ENCODE peak calls at places on chromosomes 1 and 21, in five cellular contexts. L, B, S, T and M are unnamed samples.

GRCh38 chr1:112341986-112342385 is 54.0 kb upstream of the CTTNBP2NL start:
- DNase-seq in L (no peak), B (no peak), S (no peak), T (no peak), M (no peak)

GRCh38 chr1:61782771-61783170 is 40.5 kb downstream of the PATJ start:
- DNase-seq in L (peak), B (no peak), S (no peak), T (no peak), M (peak)

GRCh38 chr1:237799762-237800474 is 90.8 kb downstream of the ZP4 start:
- DNase-seq in L (peak), B (no peak), S (peak), T (peak), M (peak)

GRCh38 chr1:244451539-244451950 is at the start of gene ADSS2:
- DNase-seq in L (no peak), B (no peak), S (no peak), T (no peak), M (no peak)

GRCh38 chr1:7046891-7047290 is 261.6 kb downstream of the CAMTA1 start:
- DNase-seq in L (no peak), B (no peak), S (no peak), T (no peak), M (no peak)

GRCh38 chr21:42597487-42598158 is 55.8 kb upstream of the PDE9A start:
- DNase-seq in L (no peak), B (no peak), S (no peak), T (no peak), M (peak)

GRCh38 chr1:18721776-18722175 is 91.1 kb downstream of the PAX7 start:
- DNase-seq in L (no peak), B (no peak), S (no peak), T (no peak), M (no peak)

GRCh38 chr1:215282557-215282956 is 200.0 kb downstream of the KCNK2 start:
- DNase-seq in L (no peak), B (no peak), S (no peak), T (no peak), M (no peak)

GRCh38 chr1:164720329-164721036 is 161.5 kb downstream of the PBX1 start:
- DNase-seq in L (peak), B (no peak), S (no peak), T (no peak), M (no peak)

GRCh38 chr1:219702551-219703215 is 89.8 kb upstream of the ZC3H11B start:
- DNase-seq in L (no peak), B (no peak), S (no peak), T (no peak), M (no peak)

GRCh38 chr21:35559128-35559831 is 501.0 kb downstream of the SETD4 start:
- DNase-seq in L (peak), B (no peak), S (no peak), T (no peak), M (no peak)

GRCh38 chr1:234125283-234125682 is 220.8 kb downstream of the SLC35F3 start:
- DNase-seq in L (peak), B (no peak), S (peak), T (peak), M (no peak)

GRCh38 chr1:47280142-47280541 is 33.8 kb downstream of the STIL start:
- DNase-seq in L (no peak), B (no peak), S (no peak), T (no peak), M (no peak)

GRCh38 chr1:116667577-116668105 is at the start of gene IGSF3:
- DNase-seq in L (peak), B (no peak), S (no peak), T (no peak), M (no peak)

GRCh38 chr1:2554621-2555387 is 1.4 kb upstream of the TNFRSF14 start:
- DNase-seq in L (peak), B (no peak), S (no peak), T (no peak), M (no peak)

GRCh38 chr1:59384443-59384842 is 87.5 kb downstream of the FGGY start:
- DNase-seq in L (no peak), B (no peak), S (no peak), T (no peak), M (no peak)

GRCh38 chr21:41766051-41766882 is 585 bp downstream of the RIPK4 start:
- DNase-seq in L (no peak), B (no peak), S (no peak), T (no peak), M (no peak)

GRCh38 chr1:185735667-185736105 is 1.5 kb downstream of the HMCN1 start:
- DNase-seq in L (no peak), B (no peak), S (no peak), T (no peak), M (no peak)

GRCh38 chr21:15557925-15558324 is 171.9 kb upstream of the USP25 start:
- DNase-seq in L (peak), B (no peak), S (no peak), T (peak), M (no peak)

GRCh38 chr1:153465728-153466625 is 5.5 kb upstream of the S100A7 start:
- DNase-seq in L (peak), B (peak), S (peak), T (peak), M (no peak)

GRCh38 chr1:22780696-22781095 is 70.1 kb downstream of the EPHB2 start:
- DNase-seq in L (peak), B (peak), S (no peak), T (no peak), M (no peak)

GRCh38 chr1:156772222-156772621 is 4.9 kb downstream of the PRCC start:
- DNase-seq in L (no peak), B (no peak), S (no peak), T (no peak), M (no peak)
- H3K27ac ChIP-seq in L (peak), B (no peak), S (no peak), T (no peak), M (no peak)

DNA sequence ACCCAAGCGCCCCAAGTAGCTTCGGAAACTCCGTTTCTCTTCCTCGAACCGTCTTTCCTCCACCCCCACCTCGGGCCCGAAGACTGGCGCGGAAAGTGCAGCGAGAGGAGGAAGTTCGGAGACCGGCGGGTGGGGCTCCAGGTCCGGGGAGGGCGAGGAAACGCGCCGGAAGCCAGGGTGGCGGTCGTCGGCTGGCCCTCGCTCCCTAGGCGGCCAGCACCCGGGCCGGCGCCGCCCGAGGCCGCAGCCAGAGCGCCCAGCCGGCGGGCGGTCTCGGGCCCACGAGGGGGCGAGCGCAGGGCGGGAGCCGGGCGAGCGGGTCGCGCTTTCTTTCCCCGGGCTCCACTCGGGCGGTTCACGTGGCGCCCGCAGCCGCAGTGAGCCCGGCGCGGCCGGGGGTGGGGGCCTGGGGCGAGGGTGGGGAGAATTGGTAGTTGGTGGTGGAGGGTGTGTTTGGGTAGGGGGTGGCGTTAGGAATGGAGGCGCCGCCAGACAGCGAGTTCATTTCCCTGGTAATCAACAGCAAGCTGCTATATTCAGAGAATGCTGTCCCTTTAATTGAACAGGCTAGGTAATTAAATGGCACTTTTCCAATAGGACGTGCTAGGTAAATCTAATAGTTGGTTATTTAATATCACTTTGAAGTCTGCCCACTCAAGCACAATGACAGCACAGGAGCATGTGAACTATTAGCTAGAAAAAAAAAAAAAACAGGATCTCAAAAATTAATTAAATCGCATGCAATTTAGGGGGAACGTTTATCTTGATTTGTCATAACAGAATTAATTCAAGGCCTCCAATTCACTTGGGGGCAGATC is 6.7 kb downstream of the LMO4 start:
- DNase-seq in L (peak), B (no peak), S (no peak), T (peak), M (no peak)
- TF ChIP-seq JUND in L (no peak), B (no peak), S (no peak), T (no peak), M (no peak)

GRCh38 chr1:162138107-162138506 is 68.6 kb downstream of the NOS1AP start:
- DNase-seq in L (no peak), B (no peak), S (no peak), T (no peak), M (no peak)
- TF ChIP-seq SRF in L (no peak), B (no peak), S (no peak), T (no peak), M (no peak)

GRCh38 chr1:8880068-8880676 is 1.7 kb upstream of the ENO1 start:
- DNase-seq in L (peak), B (no peak), S (no peak), T (peak), M (no peak)
- H3K27ac ChIP-seq in L (peak), B (peak), S (no peak), T (peak), M (peak)

DNA sequence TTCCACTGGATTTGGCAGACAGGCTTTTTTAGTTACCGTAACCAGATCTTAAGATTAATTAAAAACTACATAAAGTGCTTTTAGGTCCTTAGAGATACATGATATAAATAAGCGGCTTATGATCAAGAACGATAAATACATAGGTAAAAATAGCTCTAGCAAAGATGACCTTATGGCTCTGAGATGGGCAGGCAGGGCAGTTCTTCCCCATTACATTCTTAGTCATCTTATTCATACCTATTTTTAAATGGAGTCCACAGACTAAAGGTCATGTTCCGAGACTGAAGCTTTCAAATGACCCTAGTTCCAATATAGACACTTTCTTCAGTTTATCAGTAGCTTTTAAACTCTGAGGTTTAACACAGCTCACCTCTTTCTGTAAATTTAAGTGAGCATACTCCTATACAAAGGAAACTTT is 4.3 kb downstream of the MCL1 start:
- DNase-seq in L (no peak), B (no peak), S (no peak), T (no peak), M (no peak)
- TF ChIP-seq JUND in L (no peak), B (no peak), S (no peak), T (no peak), M (no peak)

DNA sequence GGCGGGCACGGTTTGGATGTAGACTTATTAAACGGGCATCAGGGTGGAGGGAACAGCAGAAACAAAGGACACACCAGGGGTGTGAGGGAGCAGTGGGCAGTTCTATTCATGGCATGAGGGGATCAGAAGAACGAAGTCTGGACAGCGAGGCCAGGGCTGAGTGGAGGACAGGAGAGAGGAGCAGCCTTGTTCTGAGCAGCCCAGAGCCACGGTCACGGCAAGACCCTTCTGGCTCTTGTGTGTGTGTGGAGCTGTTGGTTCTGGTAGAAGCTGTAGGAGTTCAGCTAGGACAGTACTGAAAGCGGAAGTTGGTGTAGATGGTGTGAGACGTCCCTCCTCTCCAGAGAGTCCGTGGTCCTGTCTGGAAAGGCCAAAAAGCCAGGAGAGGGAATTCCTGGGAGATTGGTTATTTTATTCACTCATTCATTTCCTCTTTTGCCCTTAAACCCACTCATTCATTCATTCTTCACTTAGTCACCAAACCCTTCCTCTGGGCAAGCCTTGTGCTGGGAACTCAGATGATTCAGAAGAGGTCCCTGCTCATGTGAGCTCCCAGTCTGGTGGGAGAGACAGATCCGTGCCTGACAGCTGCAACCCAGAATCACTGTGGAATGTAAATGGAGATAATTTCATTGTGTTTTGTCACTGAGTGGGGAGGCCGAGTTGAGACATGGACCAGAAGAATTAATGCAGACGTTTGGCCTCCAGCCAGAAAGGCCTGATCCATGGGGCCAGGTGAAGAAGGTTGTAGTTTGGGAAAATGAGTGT is 4.1 kb upstream of the ACOT11 start:
- DNase-seq in L (peak), B (no peak), S (no peak), T (no peak), M (no peak)
- TF ChIP-seq SRF in L (no peak), B (no peak), S (no peak), T (no peak), M (no peak)

GRCh38 chr1:156894711-156895407 is 1.3 kb downstream of the PEAR1 start:
- DNase-seq in L (peak), B (no peak), S (no peak), T (no peak), M (no peak)

GRCh38 chr1:156897078-156897825 is 3.7 kb downstream of the PEAR1 start:
- DNase-seq in L (no peak), B (no peak), S (no peak), T (no peak), M (no peak)

GRCh38 chr1:156895408-156895874 is 1.9 kb downstream of the PEAR1 start:
- DNase-seq in L (no peak), B (no peak), S (no peak), T (no peak), M (no peak)

GRCh38 chr1:156896490-156897033 is 3.0 kb downstream of the PEAR1 start:
- DNase-seq in L (no peak), B (peak), S (peak), T (peak), M (no peak)

DNA sequence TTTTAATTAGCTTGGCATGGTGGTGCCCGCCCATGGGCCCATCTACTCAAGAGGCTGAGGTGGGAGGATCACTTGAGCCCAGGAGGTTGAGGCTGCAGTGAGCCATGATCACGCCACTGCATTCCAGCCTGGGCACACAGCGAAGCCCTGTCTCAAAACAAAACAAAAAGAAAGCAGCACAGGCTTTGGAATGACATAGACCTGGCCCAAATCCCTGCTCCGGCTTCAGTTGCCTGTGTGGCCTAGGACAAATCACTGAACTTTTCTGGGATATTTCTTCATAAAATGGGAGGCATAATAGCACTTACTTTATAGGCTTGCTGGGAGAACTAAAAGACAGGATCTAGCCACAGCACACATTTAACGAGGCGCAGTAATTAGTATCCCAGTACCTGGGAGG is 2.4 kb downstream of the PEAR1 start:
- DNase-seq in L (no peak), B (no peak), S (no peak), T (no peak), M (no peak)
- H3K27ac ChIP-seq in L (no peak), B (peak), S (no peak), T (no peak), M (no peak)